ENCODE peak calls at places on chromosomes 7 and 10, in ten cellular contexts. O is gastrocnemius medialis; A is cardiac muscle cell; Y is brain microvascular endothelial cell; B is CD8-positive, alpha-beta T cell; P is GM23338; L is fibroblast of lung; G is ovary; D is IMR-90; I is neural progenitor cell. M is an unnamed sample.
A peak's percentile ranks its signal among the peaks of the same experiment; 100 is the strongest.

GRCh38 chr10:5927306-5927705 is 37.3 kb downstream of the FBH1 start:
- DNase-seq in O (no peak), A (no peak), Y (no peak), B (no peak), P (no peak), L (peak; percentile 79), G (no peak), D (peak; percentile 92), I (no peak), M (no peak)

GRCh38 chr7:93442478-93443224 is 131.9 kb downstream of the CALCR start:
- DNase-seq in O (no peak), A (peak; percentile 48), Y (peak; percentile 43), B (no peak), P (peak; percentile 86), L (peak; percentile 17), G (no peak), D (peak; percentile 13), I (peak; percentile 61), M (no peak)

GRCh38 chr7:136399378-136399777 is 422.2 kb upstream of the MTPN start:
- DNase-seq in O (no peak), A (no peak), Y (no peak), B (no peak), P (peak; percentile 64), L (no peak), G (no peak), D (no peak), I (peak; percentile 5), M (no peak)

GRCh38 chr10:128318868-128319267 is 192.6 kb upstream of the MKI67 start:
- DNase-seq in O (no peak), A (no peak), Y (no peak), B (no peak), P (no peak), L (no peak), G (no peak), D (no peak), I (no peak), M (no peak)

GRCh38 chr7:75842836-75843446 is 29.3 kb upstream of the CCL24 start:
- DNase-seq in O (peak; percentile 17), A (no peak), Y (peak; percentile 85), B (no peak), P (no peak), L (peak; percentile 94), G (peak; percentile 31), D (peak; percentile 93), I (no peak), M (no peak)

GRCh38 chr7:23546897-23547572 is 15.3 kb upstream of the TRA2A start:
- DNase-seq in O (peak; percentile 65), A (peak; percentile 85), Y (peak; percentile 86), B (peak; percentile 59), P (peak; percentile 94), L (peak; percentile 94), G (peak; percentile 64), D (peak; percentile 91), I (peak; percentile 86), M (no peak)

GRCh38 chr10:72889391-72889831 is 4.1 kb upstream of the OIT3 start:
- DNase-seq in O (no peak), A (no peak), Y (no peak), B (no peak), P (no peak), L (peak; percentile 28), G (no peak), D (peak; percentile 49), I (no peak), M (no peak)

GRCh38 chr7:131352032-131352431 is 24.4 kb downstream of the MKLN1 start:
- DNase-seq in O (no peak), A (no peak), Y (no peak), B (no peak), P (no peak), L (no peak), G (no peak), D (no peak), I (no peak), M (no peak)

GRCh38 chr10:61663466-61663865 is 737 bp downstream of the CABCOCO1 start:
- DNase-seq in O (no peak), A (no peak), Y (no peak), B (no peak), P (no peak), L (no peak), G (no peak), D (no peak), I (no peak), M (no peak)

DNA sequence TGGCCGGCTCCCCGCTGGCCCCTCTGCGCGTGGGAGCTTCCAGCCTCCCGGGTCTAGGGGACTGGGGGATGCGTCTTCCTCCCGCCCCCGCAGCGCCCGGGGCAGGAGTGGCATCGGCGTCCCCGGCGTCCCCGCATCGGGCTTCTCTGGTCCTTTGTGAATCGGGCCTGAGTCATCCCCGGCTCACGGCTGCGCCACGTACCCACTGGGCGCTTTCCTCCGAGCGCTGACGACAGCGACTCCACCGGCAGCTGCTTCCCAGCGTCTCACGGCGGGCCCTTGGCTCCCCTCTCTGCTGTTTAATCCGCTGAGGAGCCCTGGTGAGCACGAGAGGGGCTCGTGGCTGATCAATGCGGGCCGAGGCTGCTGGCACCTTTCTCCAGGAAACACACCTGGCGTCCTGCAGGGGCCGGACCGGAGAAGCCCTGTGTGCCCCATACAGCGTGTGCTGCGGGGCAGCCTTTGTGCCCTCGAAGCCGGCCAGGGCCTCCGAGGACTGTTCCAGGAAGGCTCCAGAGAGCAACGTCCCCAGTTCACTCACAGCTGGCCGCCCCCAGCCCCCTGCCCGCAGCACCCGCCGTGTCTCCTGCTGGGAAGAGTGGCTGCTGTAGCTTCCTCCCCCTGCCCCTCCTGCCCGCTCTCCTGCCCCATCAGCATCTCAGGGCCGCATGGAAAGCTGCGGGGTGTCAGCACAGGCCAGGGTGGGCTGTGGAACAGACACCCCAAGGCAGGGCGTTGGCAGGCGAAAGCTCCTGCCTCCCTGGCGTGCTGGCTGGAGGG is 95.5 kb upstream of the DIP2C start:
- DNase-seq in O (peak; percentile 61), A (peak; percentile 53), Y (peak; percentile 85), B (no peak), P (peak; percentile 64), L (peak; percentile 77), G (peak; percentile 43), D (peak; percentile 88), I (peak; percentile 78), M (peak; percentile 44)
- TF ChIP-seq CTCF in O (no peak), A (peak; percentile 32), Y (peak; percentile 61), B (no peak), P (peak; percentile 9), L (no peak), G (no peak), D (peak; percentile 43), I (no peak), M (no peak)

DNA sequence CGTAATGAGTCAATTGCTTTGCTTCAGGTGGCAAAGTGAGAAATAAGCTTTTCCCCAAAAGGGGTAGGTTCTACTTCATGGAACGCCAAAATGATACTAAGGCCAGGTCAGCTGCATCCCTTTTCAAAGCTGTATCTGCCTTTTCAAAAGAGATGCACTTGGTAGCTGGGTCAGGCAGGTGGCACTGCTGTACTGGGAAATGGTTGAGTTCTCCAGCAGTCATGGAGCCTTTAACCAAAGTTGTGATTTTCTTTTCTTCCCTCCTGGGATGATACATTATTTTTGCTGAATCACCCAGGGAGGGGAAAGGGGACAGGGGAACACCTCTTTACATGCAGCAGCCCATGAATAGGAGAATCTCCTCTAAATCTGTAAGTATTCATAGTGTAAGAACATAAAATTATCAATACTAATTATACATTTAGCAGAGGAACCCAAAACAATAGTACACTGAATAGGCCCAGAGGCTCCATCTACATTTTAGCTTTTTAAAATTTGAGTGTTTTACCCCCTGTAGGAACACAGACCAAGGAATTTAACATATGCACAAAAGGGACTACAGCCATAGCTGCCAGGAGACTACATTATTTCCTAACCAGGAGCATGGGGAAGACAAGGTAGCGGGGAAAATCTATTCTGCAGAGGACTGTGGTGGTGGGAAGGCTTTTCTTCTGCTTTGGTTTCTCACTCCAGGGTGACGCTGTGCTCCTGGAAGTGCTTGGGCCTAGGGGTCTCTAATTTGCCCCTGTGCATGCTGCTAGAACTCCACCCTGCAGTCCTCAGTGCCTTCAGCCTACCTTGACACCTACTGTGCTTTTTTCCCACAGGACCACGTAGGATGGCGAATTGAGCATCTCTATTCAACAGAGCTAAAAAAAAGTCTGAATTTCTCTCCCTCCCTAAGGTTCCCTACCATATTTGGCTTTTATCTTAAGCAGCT is 6.4 kb upstream of the GPR22 start:
- DNase-seq in O (peak; percentile 57), A (peak; percentile 61), Y (peak; percentile 63), B (peak; percentile 3), P (peak; percentile 78), L (peak; percentile 80), G (peak; percentile 50), D (peak; percentile 79), I (peak; percentile 64), M (no peak)
- H3K27ac ChIP-seq in O (no peak overlapping the region), A (peak overlapping the region; percentile 13), Y (no peak overlapping the region), B (no peak overlapping the region), P (peak overlapping the region; percentile 20), L (no peak overlapping the region), G (no peak overlapping the region), D (no peak overlapping the region), I (no peak overlapping the region), M (no peak overlapping the region)

DNA sequence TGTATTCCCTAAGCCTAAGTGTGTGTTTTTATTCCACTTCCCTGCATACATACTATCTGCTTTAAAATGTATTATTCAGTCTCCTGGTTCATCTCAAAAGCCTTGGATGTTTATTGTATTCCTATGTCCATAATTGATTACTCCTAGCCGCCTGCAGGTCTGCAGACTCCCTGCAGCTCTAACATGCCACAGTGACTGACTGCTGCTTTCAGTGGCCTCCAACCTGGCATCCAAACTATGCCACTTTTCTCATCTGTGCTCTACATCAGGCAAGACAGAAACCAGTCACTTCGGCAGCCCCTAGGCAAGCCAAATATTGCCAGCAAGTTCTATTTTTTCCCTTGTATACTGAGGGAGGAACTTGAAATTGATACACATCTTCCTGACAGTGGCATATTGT is 81.8 kb downstream of the ABCA13 start:
- DNase-seq in O (no peak), A (peak; percentile 52), Y (no peak), B (no peak), P (peak; percentile 46), L (no peak), G (no peak), D (no peak), I (peak; percentile 31), M (no peak)
- TF ChIP-seq CTCF in O (no peak), A (no peak), Y (peak; percentile 31), B (no peak), P (no peak), L (no peak), G (no peak), D (no peak), I (peak; percentile 16), M (no peak)

GRCh38 chr7:50330254-50330653 is 25.7 kb downstream of the IKZF1 start:
- DNase-seq in O (no peak), A (no peak), Y (no peak), B (no peak), P (no peak), L (no peak), G (no peak), D (no peak), I (no peak), M (no peak)

GRCh38 chr7:50333266-50333665 is 28.8 kb downstream of the IKZF1 start:
- DNase-seq in O (no peak), A (peak; percentile 35), Y (no peak), B (no peak), P (peak; percentile 27), L (no peak), G (no peak), D (no peak), I (peak; percentile 35), M (no peak)

GRCh38 chr7:50332241-50333176 is 28.0 kb downstream of the IKZF1 start:
- DNase-seq in O (no peak), A (peak; percentile 45), Y (no peak), B (no peak), P (no peak), L (no peak), G (no peak), D (no peak), I (no peak), M (no peak)

GRCh38 chr7:50330701-50331100 is 26.2 kb downstream of the IKZF1 start:
- DNase-seq in O (no peak), A (no peak), Y (no peak), B (no peak), P (no peak), L (no peak), G (no peak), D (no peak), I (no peak), M (no peak)

GRCh38 chr7:50331564-50332208 is 27.2 kb downstream of the IKZF1 start:
- DNase-seq in O (no peak), A (no peak), Y (no peak), B (no peak), P (no peak), L (no peak), G (no peak), D (no peak), I (no peak), M (no peak)
- H3K27ac ChIP-seq in O (no peak overlapping the region), A (no peak overlapping the region), Y (no peak overlapping the region), B (peak overlapping the region; percentile 43), P (no peak overlapping the region), L (no peak overlapping the region), G (no peak overlapping the region), D (no peak overlapping the region), I (no peak overlapping the region), M (no peak overlapping the region)